ENCODE peak calls at places on chromosome 1, in ten cellular contexts. M is Panc1, B is heart right ventricle, I is colonic mucosa, X is lung, Y is Peyer's patch, E is RWPE2, S is neural progenitor cell, H is MM.1S, U is nephron progenitor cell. R is an unnamed sample.

GRCh38 chr1:66996018-66996682 is 57.8 kb downstream of the SLC35D1 start:
- DNase-seq in M (peak; percentile 71), B (no peak), I (peak; percentile 75), X (peak; percentile 60), Y (no peak), E (no peak), S (peak; percentile 78), H (peak; percentile 78), U (peak; percentile 49), R (peak; percentile 58)

GRCh38 chr1:7702365-7702764 is 68.7 kb upstream of the VAMP3 start:
- DNase-seq in M (no peak), B (no peak), I (no peak), X (no peak), Y (no peak), E (no peak), S (peak; percentile 80), H (no peak), U (no peak), R (no peak)

GRCh38 chr1:191757003-191757402 is 401.3 kb upstream of the RGS18 start:
- DNase-seq in M (no peak), B (no peak), I (no peak), X (no peak), Y (no peak), E (no peak), S (no peak), H (no peak), U (no peak), R (no peak)

GRCh38 chr1:44724408-44725308 is 6.3 kb downstream of the RNU5D-1 start:
- DNase-seq in M (no peak), B (no peak), I (no peak), X (no peak), Y (no peak), E (no peak), S (no peak), H (no peak), U (no peak), R (no peak)

GRCh38 chr1:183600136-183600535 is 9.9 kb upstream of the NCF2 start:
- DNase-seq in M (no peak), B (no peak), I (no peak), X (peak; percentile 58), Y (no peak), E (no peak), S (no peak), H (no peak), U (no peak), R (no peak)

GRCh38 chr1:232806071-232806510 is 875 bp downstream of the MAP10 start:
- DNase-seq in M (no peak), B (no peak), I (no peak), X (no peak), Y (no peak), E (no peak), S (no peak), H (no peak), U (no peak), R (peak; percentile 9)

GRCh38 chr1:30384286-30385245 is 338.8 kb downstream of the MATN1 start:
- DNase-seq in M (no peak), B (no peak), I (no peak), X (no peak), Y (peak; percentile 20), E (no peak), S (no peak), H (no peak), U (no peak), R (no peak)

GRCh38 chr1:22273686-22274681 is 131.1 kb upstream of the WNT4 start:
- DNase-seq in M (no peak), B (no peak), I (no peak), X (no peak), Y (peak; percentile 35), E (no peak), S (no peak), H (no peak), U (no peak), R (no peak)

GRCh38 chr1:234603221-234604204 is 6.5 kb downstream of the IRF2BP2 start:
- DNase-seq in M (no peak), B (no peak), I (no peak), X (no peak), Y (no peak), E (no peak), S (no peak), H (no peak), U (no peak), R (no peak)

DNA sequence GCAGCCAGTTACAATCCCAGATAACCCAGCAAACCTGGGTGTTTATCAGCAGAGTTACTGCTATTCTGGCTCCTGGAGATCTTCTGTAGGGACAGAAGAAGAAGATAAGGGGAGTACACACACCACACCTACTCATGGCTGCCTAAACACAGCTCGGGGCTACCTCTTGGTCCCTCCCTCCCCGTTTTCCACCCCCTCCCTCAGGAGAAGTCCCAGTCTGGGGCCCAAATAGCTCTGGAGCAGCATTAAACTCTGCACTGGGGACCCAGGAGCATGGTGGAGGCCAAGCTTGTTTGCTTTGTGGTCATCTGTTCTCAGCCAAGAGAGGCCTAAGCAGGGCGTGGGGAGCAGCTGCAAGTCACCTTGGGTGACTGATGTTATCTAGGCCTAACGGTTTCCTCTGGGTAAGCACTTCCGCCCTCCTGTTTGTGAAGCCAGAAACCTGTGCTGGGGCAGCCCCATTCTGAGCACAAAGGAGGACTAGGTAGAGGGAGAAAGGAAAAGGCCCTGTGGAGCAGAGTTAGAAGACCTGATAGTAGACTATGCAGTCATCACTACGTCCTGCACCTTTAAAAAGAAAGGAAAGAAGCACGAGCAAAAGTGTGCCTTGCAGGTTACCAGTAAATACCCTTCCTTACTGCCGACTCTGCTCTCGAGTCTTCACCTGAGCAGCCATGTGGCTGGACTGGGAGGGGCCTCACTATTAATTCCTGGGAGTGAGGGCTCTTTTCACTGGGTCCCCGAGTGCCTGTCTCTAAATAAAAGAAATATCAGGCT is 2.0 kb upstream of the RCSD1 start:
- DNase-seq in M (no peak), B (no peak), I (no peak), X (no peak), Y (no peak), E (no peak), S (no peak), H (peak; percentile 99), U (no peak), R (peak; percentile 84)
- TF ChIP-seq CTCF in M (no peak), B (no peak), I (no peak), X (no peak), Y (no peak), E (no peak), S (no peak), H (no peak), U (no peak), R (no peak)

GRCh38 chr1:90149101-90149500 is 154.2 kb downstream of the ZNF326 start:
- DNase-seq in M (no peak), B (no peak), I (no peak), X (no peak), Y (no peak), E (no peak), S (no peak), H (no peak), U (no peak), R (no peak)
- TF ChIP-seq CTCF in M (peak; percentile 32), B (no peak), I (no peak), X (no peak), Y (no peak), E (no peak), S (peak; percentile 43), H (no peak), U (no peak), R (no peak)

DNA sequence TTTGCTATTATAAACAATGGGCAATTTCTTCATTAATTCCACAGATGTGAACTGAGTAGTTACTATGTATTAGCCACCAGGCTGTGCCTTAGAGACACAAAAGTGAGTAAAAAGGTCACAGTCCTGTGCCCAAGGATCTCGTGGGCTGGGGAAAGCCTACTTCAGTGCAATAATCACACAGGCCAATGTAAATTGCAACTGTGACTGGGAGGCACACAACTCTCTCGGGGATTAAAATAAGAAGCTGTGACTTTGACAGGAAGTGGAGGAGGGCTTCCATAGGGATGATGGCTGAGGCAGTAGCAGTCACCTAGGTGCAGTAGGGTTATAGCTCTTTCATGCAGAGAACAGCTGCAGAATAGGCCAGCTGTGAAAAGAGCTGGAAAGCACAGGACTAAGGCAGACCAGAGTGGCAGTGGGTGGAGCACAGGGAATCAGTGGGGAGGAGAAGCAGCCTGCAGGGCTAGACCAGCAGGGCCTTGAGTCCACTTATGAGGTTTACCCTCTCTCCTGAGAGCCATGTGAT is 121.9 kb downstream of the MAB21L3 start:
- DNase-seq in M (no peak), B (no peak), I (no peak), X (no peak), Y (no peak), E (no peak), S (peak; percentile 14), H (no peak), U (no peak), R (no peak)
- TF ChIP-seq CTCF in M (no peak), B (peak; percentile 16), I (no peak), X (no peak), Y (peak; percentile 14), E (no peak), S (peak; percentile 15), H (no peak), U (no peak), R (peak; percentile 13)

GRCh38 chr1:76294470-76295194 is 220.1 kb downstream of the ST6GALNAC3 start:
- DNase-seq in M (no peak), B (no peak), I (no peak), X (no peak), Y (no peak), E (no peak), S (no peak), H (no peak), U (no peak), R (peak; percentile 15)

GRCh38 chr1:76291186-76291585 is 216.6 kb downstream of the ST6GALNAC3 start:
- DNase-seq in M (no peak), B (no peak), I (no peak), X (no peak), Y (no peak), E (no peak), S (peak; percentile 18), H (no peak), U (no peak), R (no peak)

GRCh38 chr1:76291737-76292136 is 217.2 kb downstream of the ST6GALNAC3 start:
- DNase-seq in M (no peak), B (no peak), I (no peak), X (no peak), Y (no peak), E (no peak), S (no peak), H (no peak), U (no peak), R (no peak)

GRCh38 chr1:76293831-76294230 is 219.3 kb downstream of the ST6GALNAC3 start:
- DNase-seq in M (no peak), B (no peak), I (no peak), X (no peak), Y (no peak), E (no peak), S (no peak), H (no peak), U (no peak), R (no peak)

DNA sequence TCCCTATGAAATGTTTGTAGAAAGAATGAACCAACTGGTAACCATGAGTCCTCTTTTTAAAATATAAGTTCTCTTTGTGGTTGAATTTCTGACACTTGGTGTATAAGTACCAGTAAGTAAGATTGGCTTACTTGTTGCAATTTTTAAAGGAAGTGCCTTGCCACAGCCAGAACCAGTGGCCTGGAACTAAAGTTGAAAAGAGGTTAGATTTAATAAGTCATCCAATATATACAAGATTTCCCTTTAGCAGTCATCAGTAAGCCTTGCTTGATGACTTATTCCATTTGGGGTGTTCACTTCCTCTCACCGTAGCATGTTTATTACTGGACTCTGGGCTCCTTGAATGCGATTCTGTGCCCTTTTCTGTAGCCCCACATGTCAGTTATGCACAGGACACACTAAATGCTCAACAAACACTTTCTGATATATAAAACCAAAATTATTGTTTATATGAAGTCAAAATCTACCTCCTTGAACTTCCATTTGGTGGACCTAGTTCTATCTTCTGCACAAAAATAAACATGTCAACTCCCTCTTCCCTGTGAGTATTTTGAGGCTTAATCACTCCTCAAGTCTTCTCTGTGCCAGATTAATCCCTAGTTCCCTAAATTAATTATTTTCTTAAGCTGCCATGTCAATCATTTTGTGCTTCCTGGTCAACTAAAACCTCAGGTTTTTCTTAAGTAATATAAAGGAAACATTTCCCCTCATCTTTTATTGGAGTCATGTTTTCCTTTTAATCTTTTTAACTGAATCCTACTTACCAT is 218.1 kb downstream of the ST6GALNAC3 start:
- DNase-seq in M (no peak), B (no peak), I (no peak), X (no peak), Y (no peak), E (no peak), S (no peak), H (no peak), U (no peak), R (no peak)
- TF ChIP-seq CTCF in M (no peak), B (no peak), I (no peak), X (no peak), Y (no peak), E (no peak), S (no peak), H (no peak), U (no peak), R (no peak)

R was measured in GM10248.